ENCODE peak calls at places on chromosomes 2 and 18, in five cellular contexts. One of them, this sample, is unnamed. For H3K9me3 and H3K36me3, the result is how much of the 10 kb centered on the place peaks cover.

GRCh38 chr2:27664245-27664574 is 521 bp downstream of the SLC4A1AP start:
- DNase-seq in mesenchymal stem cell: no peak
- DNase-seq in IMR-90: no peak
- DNase-seq in endothelial cell of umbilical vein: no peak
- DNase-seq in CD8-positive, alpha-beta memory T cell: no peak
- DNase-seq in this sample: no peak

GRCh38 chr2:1055014-1055595 is 104.5 kb downstream of the SNTG2 start:
- DNase-seq in mesenchymal stem cell: peak
- DNase-seq in IMR-90: peak
- DNase-seq in endothelial cell of umbilical vein: no peak
- DNase-seq in CD8-positive, alpha-beta memory T cell: no peak
- DNase-seq in this sample: peak

GRCh38 chr2:239177908-239178307 is 222.9 kb downstream of the HDAC4 start:
- DNase-seq in mesenchymal stem cell: no peak
- DNase-seq in IMR-90: no peak
- DNase-seq in endothelial cell of umbilical vein: no peak
- DNase-seq in CD8-positive, alpha-beta memory T cell: no peak
- DNase-seq in this sample: no peak

GRCh38 chr2:175063741-175064140 is 58.6 kb upstream of the CHN1 start:
- DNase-seq in mesenchymal stem cell: peak
- DNase-seq in IMR-90: peak
- DNase-seq in endothelial cell of umbilical vein: no peak
- DNase-seq in CD8-positive, alpha-beta memory T cell: no peak
- DNase-seq in this sample: no peak

GRCh38 chr2:185014076-185014475 is 415.7 kb downstream of the ZNF804A start:
- DNase-seq in mesenchymal stem cell: no peak
- DNase-seq in IMR-90: no peak
- DNase-seq in endothelial cell of umbilical vein: no peak
- DNase-seq in CD8-positive, alpha-beta memory T cell: no peak
- DNase-seq in this sample: no peak

GRCh38 chr2:36356199-36356989 is 816 bp downstream of the CRIM1 start:
- DNase-seq in mesenchymal stem cell: peak
- DNase-seq in IMR-90: peak
- DNase-seq in endothelial cell of umbilical vein: peak
- DNase-seq in CD8-positive, alpha-beta memory T cell: peak
- DNase-seq in this sample: peak

GRCh38 chr2:9653485-9654271 is 22.9 kb upstream of the YWHAQ start:
- DNase-seq in mesenchymal stem cell: no peak
- DNase-seq in IMR-90: no peak
- DNase-seq in endothelial cell of umbilical vein: no peak
- DNase-seq in CD8-positive, alpha-beta memory T cell: no peak
- DNase-seq in this sample: no peak

GRCh38 chr2:217988014-217988839 is 14.6 kb downstream of the TNS1 start:
- DNase-seq in mesenchymal stem cell: peak
- DNase-seq in IMR-90: peak
- DNase-seq in endothelial cell of umbilical vein: peak
- DNase-seq in CD8-positive, alpha-beta memory T cell: peak
- DNase-seq in this sample: peak

GRCh38 chr18:45935591-45936335 is 31.4 kb downstream of the EPG5 start:
- DNase-seq in mesenchymal stem cell: no peak
- DNase-seq in IMR-90: peak
- DNase-seq in endothelial cell of umbilical vein: no peak
- DNase-seq in CD8-positive, alpha-beta memory T cell: no peak
- DNase-seq in this sample: no peak

GRCh38 chr2:71190959-71191943 is 35.7 kb downstream of the PAIP2B start:
- DNase-seq in mesenchymal stem cell: peak
- DNase-seq in IMR-90: peak
- DNase-seq in endothelial cell of umbilical vein: peak
- DNase-seq in CD8-positive, alpha-beta memory T cell: no peak
- DNase-seq in this sample: peak

GRCh38 chr2:16509042-16509441 is 156.6 kb downstream of the CYRIA start:
- DNase-seq in mesenchymal stem cell: no peak
- DNase-seq in IMR-90: no peak
- DNase-seq in endothelial cell of umbilical vein: no peak
- DNase-seq in CD8-positive, alpha-beta memory T cell: no peak
- DNase-seq in this sample: no peak

GRCh38 chr2:16508061-16508851 is 157.4 kb downstream of the CYRIA start:
- DNase-seq in mesenchymal stem cell: peak
- DNase-seq in IMR-90: no peak
- DNase-seq in endothelial cell of umbilical vein: peak
- DNase-seq in CD8-positive, alpha-beta memory T cell: no peak
- DNase-seq in this sample: peak

GRCh38 chr2:16506366-16506765 is 159.3 kb downstream of the CYRIA start:
- DNase-seq in mesenchymal stem cell: no peak
- DNase-seq in IMR-90: no peak
- DNase-seq in endothelial cell of umbilical vein: no peak
- DNase-seq in CD8-positive, alpha-beta memory T cell: no peak
- DNase-seq in this sample: no peak

GRCh38 chr2:16511041-16511440 is 154.6 kb downstream of the CYRIA start:
- DNase-seq in mesenchymal stem cell: no peak
- DNase-seq in IMR-90: no peak
- DNase-seq in endothelial cell of umbilical vein: no peak
- DNase-seq in CD8-positive, alpha-beta memory T cell: no peak
- DNase-seq in this sample: no peak

DNA sequence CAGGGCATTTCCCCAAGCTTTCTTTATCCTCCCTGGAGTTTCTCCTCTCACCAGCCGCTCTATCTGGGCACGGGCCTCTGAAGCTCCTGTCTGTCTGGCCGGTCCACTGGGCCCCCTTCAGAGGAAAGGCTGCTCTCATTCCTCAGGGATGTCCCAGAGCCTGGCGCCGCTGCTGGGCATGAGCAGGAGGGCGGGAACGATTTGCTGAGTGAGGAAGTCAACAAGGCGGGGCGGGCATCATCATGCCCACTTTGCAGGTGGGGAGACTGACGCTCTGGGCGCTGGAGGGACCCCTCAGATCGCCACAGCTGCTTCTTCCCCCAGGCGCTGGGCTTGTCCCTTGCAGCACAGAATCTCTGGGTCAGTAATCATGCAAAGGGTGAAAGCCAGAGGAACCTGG is 158.0 kb downstream of the CYRIA start:
- DNase-seq in mesenchymal stem cell: no peak
- DNase-seq in IMR-90: no peak
- DNase-seq in endothelial cell of umbilical vein: no peak
- DNase-seq in CD8-positive, alpha-beta memory T cell: no peak
- DNase-seq in this sample: no peak
- H3K4me3 ChIP-seq in mesenchymal stem cell: peak
- H3K4me3 ChIP-seq in IMR-90: no peak
- H3K4me3 ChIP-seq in endothelial cell of umbilical vein: no peak
- H3K4me3 ChIP-seq in CD8-positive, alpha-beta memory T cell: no peak
- H3K4me3 ChIP-seq in this sample: no peak

GRCh38 chr2:63101954-63102353 is 51.3 kb downstream of the OTX1 start:
- DNase-seq in mesenchymal stem cell: no peak
- DNase-seq in IMR-90: no peak
- DNase-seq in endothelial cell of umbilical vein: no peak
- DNase-seq in CD8-positive, alpha-beta memory T cell: no peak
- DNase-seq in this sample: no peak
- H3K9me3 ChIP-seq in mesenchymal stem cell: half or more
- H3K9me3 ChIP-seq in IMR-90: under half
- H3K9me3 ChIP-seq in endothelial cell of umbilical vein: under half
- H3K9me3 ChIP-seq in CD8-positive, alpha-beta memory T cell: under half
- H3K9me3 ChIP-seq in this sample: under half

GRCh38 chr2:152419944-152420813 is 85.2 kb downstream of the FMNL2 start:
- DNase-seq in mesenchymal stem cell: no peak
- DNase-seq in IMR-90: no peak
- DNase-seq in endothelial cell of umbilical vein: no peak
- DNase-seq in CD8-positive, alpha-beta memory T cell: no peak
- DNase-seq in this sample: no peak
- H3K36me3 ChIP-seq in mesenchymal stem cell: under half
- H3K36me3 ChIP-seq in IMR-90: under half
- H3K36me3 ChIP-seq in endothelial cell of umbilical vein: under half
- H3K36me3 ChIP-seq in CD8-positive, alpha-beta memory T cell: under half
- H3K36me3 ChIP-seq in this sample: under half

GRCh38 chr2:118848381-118849225 is 1.2 kb upstream of the EN1 start:
- DNase-seq in mesenchymal stem cell: no peak
- DNase-seq in IMR-90: no peak
- DNase-seq in endothelial cell of umbilical vein: no peak
- DNase-seq in CD8-positive, alpha-beta memory T cell: no peak
- DNase-seq in this sample: no peak
- H3K4me3 ChIP-seq in mesenchymal stem cell: peak
- H3K4me3 ChIP-seq in IMR-90: no peak
- H3K4me3 ChIP-seq in endothelial cell of umbilical vein: no peak
- H3K4me3 ChIP-seq in CD8-positive, alpha-beta memory T cell: no peak
- H3K4me3 ChIP-seq in this sample: peak

This sample was measured in MG63.